ENCODE peak calls at places on chromosomes 16 and 17, in five cellular contexts. U is adrenal gland; K is CD8-positive, alpha-beta T cell; J is left ventricle myocardium inferior; S is hepatocyte. V is an unnamed sample.

GRCh38 chr17:6532441-6532885 is 23.9 kb downstream of the PITPNM3 start:
- DNase-seq in U (no peak), S (no peak), K (no peak), J (no peak), V (no peak)

GRCh38 chr16:10923146-10923649 is 19.1 kb downstream of the DEXI start:
- DNase-seq in S (no peak), U (no peak), K (no peak), J (no peak), V (no peak)

GRCh38 chr17:28384281-28385036 is 13.0 kb downstream of the SARM1 start:
- DNase-seq in J (peak), S (peak), K (peak), U (peak), V (peak)

GRCh38 chr17:55274371-55275255 is 9.9 kb downstream of the HLF start:
- DNase-seq in K (no peak), J (no peak), S (no peak), U (peak), V (no peak)

GRCh38 chr17:31684901-31685300 is 174.1 kb downstream of the COPRS start:
- DNase-seq in J (no peak), U (no peak), K (no peak), S (no peak), V (no peak)

GRCh38 chr16:88039591-88039990 is 88.4 kb downstream of the BANP start:
- DNase-seq in U (no peak), S (no peak), K (no peak), J (no peak), V (no peak)

GRCh38 chr17:68733241-68734176 is 132.3 kb upstream of the FAM20A start:
- DNase-seq in S (peak), J (no peak), U (peak), K (no peak), V (peak)

GRCh38 chr17:30913955-30914354 is 7.8 kb upstream of the ADAP2 start:
- DNase-seq in U (no peak), S (no peak), K (no peak), J (no peak), V (no peak)

GRCh38 chr17:44205962-44206824 is 6.5 kb upstream of the ATXN7L3 start:
- DNase-seq in S (no peak), U (no peak), K (no peak), J (no peak), V (peak)

GRCh38 chr17:44930667-44931066 is 15.4 kb upstream of the GFAP start:
- DNase-seq in S (no peak), K (no peak), J (no peak), U (no peak), V (no peak)

GRCh38 chr17:48586355-48586924 is 3.6 kb downstream of the HOXB3 start:
- DNase-seq in U (no peak), J (no peak), K (peak), S (no peak), V (peak)

GRCh38 chr16:24748242-24748641 is 18.8 kb downstream of the TNRC6A start:
- DNase-seq in J (no peak), K (no peak), U (peak), S (peak), V (peak)

GRCh38 chr17:77521076-77521475 is 380.3 kb downstream of the SEC14L1 start:
- DNase-seq in K (no peak), U (no peak), S (no peak), J (no peak), V (no peak)

GRCh38 chr16:83898463-83899271 is at the start of gene MLYCD:
- DNase-seq in K (peak), J (peak), U (peak), S (peak), V (peak)

GRCh38 chr16:86016201-86016965 is 117.4 kb downstream of the IRF8 start:
- DNase-seq in U (peak), J (no peak), K (peak), S (peak), V (peak)

GRCh38 chr17:19897108-19897854 is 29.5 kb upstream of the ULK2 start:
- DNase-seq in K (no peak), U (peak), S (no peak), J (peak), V (no peak)

GRCh38 chr16:55225972-55226542 is 97.9 kb upstream of the IRX6 start:
- DNase-seq in J (no peak), K (no peak), S (no peak), U (no peak), V (no peak)

GRCh38 chr17:43431741-43432523 is 33.1 kb downstream of the ARL4D start:
- DNase-seq in S (no peak), K (no peak), J (no peak), U (no peak), V (no peak)

GRCh38 chr17:511833-512251 is 159.2 kb upstream of the RPH3AL start:
- DNase-seq in S (no peak), U (no peak), J (no peak), K (no peak), V (no peak)

GRCh38 chr17:49577978-49578893 is 2.6 kb downstream of the NXPH3 start:
- DNase-seq in J (no peak), S (no peak), U (no peak), K (no peak), V (no peak)

GRCh38 chr17:28402224-28402630 is 3.8 kb downstream of the SLC46A1 start:
- DNase-seq in J (no peak), K (no peak), S (no peak), U (no peak), V (no peak)

GRCh38 chr16:1839554-1839953 is 12.5 kb downstream of the FAHD1 start:
- DNase-seq in J (no peak), K (no peak), S (no peak), U (no peak), V (no peak)

GRCh38 chr17:48505788-48506187 is 25.0 kb downstream of the HOXB1 start:
- DNase-seq in J (no peak), S (peak), U (peak), K (no peak), V (peak)

GRCh38 chr17:74245145-74245817 is 28.8 kb upstream of the DNAI2 start:
- DNase-seq in S (no peak), J (no peak), U (no peak), K (no peak), V (no peak)

GRCh38 chr16:13435873-13436474 is 484.0 kb upstream of the ERCC4 start:
- DNase-seq in U (no peak), K (no peak), J (no peak), S (peak), V (no peak)

GRCh38 chr17:32161029-32161428 is 18.7 kb downstream of the RHOT1 start:
- DNase-seq in K (no peak), J (no peak), U (no peak), S (no peak), V (no peak)

GRCh38 chr17:48351916-48352332 is 78.1 kb downstream of the SKAP1 start:
- DNase-seq in U (no peak), K (no peak), J (no peak), S (peak), V (no peak)

GRCh38 chr16:85570213-85570734 is 42.8 kb upstream of the GSE1 start:
- DNase-seq in S (no peak), U (no peak), J (no peak), K (peak), V (peak)

GRCh38 chr16:11251525-11252481 is 4.2 kb downstream of the SOCS1 start:
- DNase-seq in J (no peak), S (no peak), U (no peak), K (peak), V (no peak)

GRCh38 chr16:66484453-66485213 is 57.5 kb downstream of the BEAN1 start:
- DNase-seq in S (no peak), J (no peak), U (no peak), K (no peak), V (no peak)

GRCh38 chr17:20009302-20010098 is at the start of gene SPECC1:
- DNase-seq in U (no peak), J (peak), S (peak), K (peak), V (peak)

GRCh38 chr16:47876494-47876893 is 279.3 kb downstream of the ABCC12 start:
- DNase-seq in K (no peak), J (no peak), U (no peak), S (no peak), V (no peak)

GRCh38 chr16:47872228-47872627 is 283.6 kb downstream of the ABCC12 start:
- DNase-seq in U (no peak), K (no peak), J (no peak), S (no peak), V (no peak)

GRCh38 chr16:47877166-47877565 is 278.6 kb downstream of the ABCC12 start:
- DNase-seq in J (no peak), K (no peak), U (no peak), S (no peak), V (no peak)

GRCh38 chr16:47873434-47873833 is 282.4 kb downstream of the ABCC12 start:
- DNase-seq in K (no peak), J (no peak), U (no peak), S (no peak), V (no peak)
- TF ChIP-seq CTCF in K (no peak), J (peak), U (no peak), S (no peak), V (peak)

DNA sequence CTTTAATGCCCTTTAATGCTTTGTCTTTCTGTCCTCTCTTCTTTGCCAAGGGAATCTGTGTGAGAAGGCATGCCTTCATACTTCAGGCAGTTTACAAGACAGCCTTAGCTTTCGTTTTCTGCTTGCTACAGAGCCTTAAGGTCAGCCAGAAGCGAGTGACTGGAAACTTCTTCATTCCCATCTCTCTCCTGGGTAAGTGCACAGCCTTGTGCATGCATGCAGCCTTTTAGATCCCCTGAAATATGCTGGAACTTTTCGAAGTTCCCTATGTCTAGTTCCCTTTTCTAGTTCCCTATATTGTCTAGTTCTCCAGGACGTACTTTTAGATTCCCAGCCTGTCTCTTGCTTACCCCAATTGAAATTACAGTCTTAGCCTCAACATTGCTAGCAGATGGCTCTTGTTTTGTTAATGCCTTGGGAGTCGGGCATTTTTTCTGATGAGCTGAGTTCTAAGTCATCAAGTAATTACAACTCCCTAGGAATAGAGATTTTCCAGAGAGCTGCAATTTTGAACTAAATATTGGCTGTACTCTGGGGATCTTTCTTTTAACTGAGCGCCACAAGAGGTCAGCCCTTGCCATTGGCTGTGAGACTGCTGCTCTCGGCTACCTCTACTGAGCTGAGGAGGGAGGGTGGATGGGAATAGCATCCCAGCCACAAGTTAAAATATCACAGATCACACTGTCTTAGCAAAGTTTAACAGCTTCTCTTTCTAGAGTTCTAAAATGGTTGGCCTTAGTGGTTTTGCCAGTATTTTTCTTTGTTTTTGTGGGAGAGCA is 22.7 kb upstream of the PPM1D start:
- DNase-seq in K (no peak), U (peak), J (no peak), S (peak), V (no peak)
- TF ChIP-seq CTCF in K (no peak), U (peak), J (peak), S (peak), V (no peak)

GRCh38 chr16:48115299-48115698 is 40.5 kb downstream of the ABCC12 start:
- DNase-seq in S (no peak), U (no peak), J (no peak), K (no peak), V (no peak)

GRCh38 chr16:48110982-48111381 is 44.8 kb downstream of the ABCC12 start:
- DNase-seq in K (no peak), U (no peak), J (no peak), S (no peak), V (no peak)

GRCh38 chr16:48112603-48113400 is 43.0 kb downstream of the ABCC12 start:
- DNase-seq in S (no peak), J (peak), U (peak), K (no peak), V (no peak)

GRCh38 chr16:48114410-48114809 is 41.4 kb downstream of the ABCC12 start:
- DNase-seq in K (no peak), S (no peak), J (no peak), U (no peak), V (no peak)

DNA sequence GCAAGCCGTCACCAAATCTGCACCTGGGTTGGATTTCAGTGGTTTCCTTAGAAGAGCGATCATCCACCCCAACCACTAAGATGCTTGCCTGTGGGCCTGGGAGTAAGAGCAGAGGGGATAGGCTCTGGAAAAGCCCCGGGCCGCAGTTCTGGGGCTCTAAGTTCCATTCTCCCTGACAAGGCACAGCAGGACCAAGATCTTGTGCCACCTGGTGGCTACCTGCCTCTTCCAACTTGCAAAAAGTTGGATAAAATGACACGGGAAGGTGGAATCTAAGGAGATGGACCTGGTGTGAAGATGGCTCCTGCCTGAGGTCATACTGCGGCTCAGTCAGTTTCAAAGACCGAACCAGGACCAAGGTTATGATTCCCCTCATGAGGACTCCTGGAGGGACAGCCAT is 42.3 kb downstream of the ABCC12 start:
- DNase-seq in K (no peak), S (peak), U (no peak), J (no peak), V (peak)
- TF ChIP-seq CTCF in K (no peak), S (peak), U (no peak), J (no peak), V (no peak)

DNA sequence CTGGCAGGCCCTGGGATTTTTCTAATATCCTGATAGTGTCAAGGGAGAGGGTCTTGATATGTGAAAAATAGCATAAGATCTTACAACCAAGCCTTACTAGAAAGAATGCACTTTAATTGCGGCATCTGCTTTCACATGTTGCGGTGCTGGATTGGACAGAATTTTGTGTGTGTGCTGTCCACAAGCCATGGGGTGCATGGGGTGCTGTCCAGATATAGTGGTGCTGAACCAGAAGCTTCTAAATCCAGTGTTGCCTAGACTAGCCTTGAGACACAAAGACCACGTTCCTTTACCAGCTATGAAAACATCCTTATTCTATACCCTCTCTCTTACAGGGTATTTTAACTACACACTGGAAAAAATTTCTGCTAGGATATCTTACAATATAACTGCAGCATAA is 244.0 kb downstream of the TMEM114 start:
- DNase-seq in J (no peak), K (no peak), S (peak), U (no peak), V (no peak)
- TF ChIP-seq CTCF in J (no peak), K (no peak), S (no peak), U (no peak), V (no peak)

GRCh38 chr16:67668495-67669157 is 2.0 kb downstream of the C16orf86 start:
- DNase-seq in S (no peak), J (no peak), K (peak), U (no peak), V (no peak)
- TF ChIP-seq CTCF in S (no peak), J (no peak), K (no peak), U (no peak), V (peak)

GRCh38 chr16:30065112-30065942 is at the start of gene ALDOA:
- DNase-seq in K (peak), S (peak), J (peak), U (peak), V (peak)
- TF ChIP-seq CTCF in K (no peak), S (no peak), J (no peak), U (no peak), V (no peak)

DNA sequence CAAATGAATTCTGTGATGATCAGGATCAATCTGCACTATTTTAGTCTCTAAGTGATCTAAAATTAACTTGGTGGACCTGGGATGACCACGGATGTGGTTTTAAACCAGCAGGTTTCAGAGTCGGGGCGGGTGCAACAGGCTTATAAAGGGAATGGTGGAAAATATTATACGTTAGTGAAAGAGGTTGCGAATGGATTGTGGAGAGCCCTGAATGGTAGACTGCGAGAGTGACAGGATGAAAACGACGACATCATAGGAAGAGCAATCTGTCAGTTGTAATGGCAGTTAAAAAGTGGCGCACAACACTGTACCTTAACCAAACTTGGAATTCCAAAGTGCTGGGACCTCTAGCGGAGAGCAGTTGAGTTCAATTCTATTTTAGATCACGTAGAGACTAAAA is 1.2 kb upstream of the CYB5B start:
- DNase-seq in U (no peak), S (no peak), J (no peak), K (no peak), V (no peak)
- TF ChIP-seq CTCF in U (no peak), S (no peak), J (no peak), K (no peak), V (no peak)

GRCh38 chr17:81863833-81864768 is 3.8 kb upstream of the P4HB start:
- DNase-seq in U (no peak), K (no peak), J (no peak), S (no peak), V (no peak)
- TF ChIP-seq CTCF in U (no peak), K (no peak), J (no peak), S (no peak), V (no peak)

GRCh38 chr16:57391708-57392107 is 12.9 kb upstream of the CCL17 start:
- DNase-seq in K (no peak), S (no peak), J (no peak), U (no peak), V (no peak)

GRCh38 chr16:57389087-57389468 is 15.5 kb upstream of the CCL17 start:
- DNase-seq in U (no peak), K (no peak), J (no peak), S (no peak), V (no peak)

GRCh38 chr16:57391308-57391699 is 13.3 kb upstream of the CCL17 start:
- DNase-seq in U (no peak), S (no peak), K (no peak), J (no peak), V (no peak)

GRCh38 chr16:57392694-57393093 is 11.9 kb upstream of the CCL17 start:
- DNase-seq in J (no peak), S (no peak), K (no peak), U (no peak), V (peak)

GRCh38 chr16:57390635-57391307 is 13.8 kb upstream of the CCL17 start:
- DNase-seq in J (no peak), U (no peak), K (no peak), S (no peak), V (no peak)
- TF ChIP-seq CTCF in J (no peak), U (no peak), K (no peak), S (no peak), V (no peak)

V was measured in Calu3.